ENCODE peak calls at places on chromosomes 2 and 18, in seven cellular contexts. V is HFF-Myc; O is activated naive CD8-positive, alpha-beta T cell treated with anti-CD3 and anti-CD28 coated beads, Interleukin-2, amount 50 U/mL, for 16 hours; J is GM13977; M is GM03348; N is astrocyte; G is memory B cell. Y is an unnamed sample.

GRCh38 chr2:203683932-203684556 is 22.4 kb upstream of the CD28 start:
- DNase-seq in V (no peak), O (no peak), J (peak), M (peak), N (peak), G (no peak), Y (peak)

GRCh38 chr2:174339971-174340399 is 5.2 kb downstream of the SP9 start:
- DNase-seq in V (no peak), O (no peak), J (peak), M (peak), N (no peak), G (peak), Y (no peak)

GRCh38 chr2:182302972-182303371 is 123.9 kb downstream of the PDE1A start:
- DNase-seq in V (no peak), O (no peak), J (no peak), M (no peak), N (no peak), G (no peak), Y (no peak)

GRCh38 chr2:69582582-69583176 is 60.9 kb downstream of the AAK1 start:
- DNase-seq in V (no peak), O (no peak), J (no peak), M (no peak), N (peak), G (no peak), Y (no peak)

GRCh38 chr18:22988208-22988607 is 55.1 kb downstream of the RBBP8 start:
- DNase-seq in V (no peak), O (no peak), J (no peak), M (no peak), N (no peak), G (no peak), Y (no peak)

GRCh38 chr18:21943456-21943855 is 202.9 kb downstream of the MIB1 start:
- DNase-seq in V (no peak), O (no peak), J (no peak), M (no peak), N (no peak), G (no peak), Y (no peak)

GRCh38 chr2:238456966-238457926 is 30.5 kb downstream of the ASB1 start:
- DNase-seq in V (no peak), O (no peak), J (no peak), M (no peak), N (peak), G (no peak), Y (no peak)

GRCh38 chr18:67525328-67526110 is 9.0 kb upstream of the DSEL start:
- DNase-seq in V (peak), O (no peak), J (no peak), M (peak), N (peak), G (no peak), Y (peak)

GRCh38 chr18:70523035-70523797 is 234.4 kb downstream of the SOCS6 start:
- DNase-seq in V (no peak), O (no peak), J (no peak), M (no peak), N (no peak), G (no peak), Y (no peak)

GRCh38 chr2:76930076-76930734 is 592.0 kb downstream of the LRRTM4 start:
- DNase-seq in V (no peak), O (no peak), J (no peak), M (no peak), N (no peak), G (no peak), Y (no peak)

GRCh38 chr2:1770566-1771380 is 26.5 kb upstream of the PXDN start:
- DNase-seq in V (no peak), O (no peak), J (no peak), M (no peak), N (no peak), G (no peak), Y (no peak)

GRCh38 chr2:128584296-128584900 is 265.7 kb upstream of the HS6ST1 start:
- DNase-seq in V (peak), O (no peak), J (no peak), M (peak), N (peak), G (no peak), Y (no peak)

GRCh38 chr2:216109962-216110614 is 940 bp downstream of the XRCC5 start:
- DNase-seq in V (no peak), O (no peak), J (no peak), M (peak), N (peak), G (no peak), Y (peak)

GRCh38 chr2:112096098-112096497 is 41.0 kb downstream of the TMEM87B start:
- DNase-seq in V (no peak), O (no peak), J (no peak), M (peak), N (no peak), G (no peak), Y (no peak)

GRCh38 chr2:207390302-207391095 is 139.3 kb upstream of the CREB1 start:
- DNase-seq in V (no peak), O (no peak), J (no peak), M (no peak), N (no peak), G (no peak), Y (no peak)

GRCh38 chr2:133484106-133484505 is 84.2 kb downstream of the NCKAP5 start:
- DNase-seq in V (peak), O (no peak), J (no peak), M (peak), N (peak), G (no peak), Y (no peak)

GRCh38 chr2:152025678-152026287 is 73.1 kb downstream of the CACNB4 start:
- DNase-seq in V (peak), O (peak), J (peak), M (peak), N (peak), G (peak), Y (peak)

GRCh38 chr2:222566229-222566628 is 89.7 kb downstream of the FARSB start:
- DNase-seq in V (no peak), O (no peak), J (no peak), M (no peak), N (no peak), G (no peak), Y (no peak)

GRCh38 chr2:19357383-19358241 is 811 bp downstream of the OSR1 start:
- DNase-seq in V (no peak), O (no peak), J (peak), M (peak), N (no peak), G (no peak), Y (peak)

GRCh38 chr2:9623151-9623550 is 7.6 kb downstream of the YWHAQ start:
- DNase-seq in V (no peak), O (no peak), J (no peak), M (no peak), N (no peak), G (no peak), Y (no peak)

Y was measured in amniotic stem cell.